ENCODE peak calls at places on chromosomes 5 and 9, in eight cellular contexts. M is cardiac muscle cell; F is stimulated activated CD4-positive, alpha-beta T cell treated with anti-CD3 and anti-CD28 coated beads, Interleukin-2, amount 100 ng/mL, for 48 hours; G is bronchial epithelial cell; X is NCI-H1417; J is CD4-positive, CD25-positive, alpha-beta regulatory T cell; I is Calu3; O is stimulated activated naive CD4-positive, alpha-beta T cell. H is an unnamed sample.

GRCh38 chr9:71733176-71733575 is 35.1 kb downstream of the CEMIP2 start:
- DNase-seq in M (no peak), F (no peak), G (no peak), X (no peak), J (no peak), I (no peak), O (no peak), H (no peak)

GRCh38 chr9:104991144-104991953 is 63.4 kb upstream of the ABCA1 start:
- DNase-seq in M (peak; percentile 91), F (peak; percentile 72), G (peak; percentile 55), X (peak; percentile 87), J (peak; percentile 66), I (peak; percentile 56), O (peak; percentile 85), H (peak; percentile 93)

GRCh38 chr9:120392711-120393110 is 187.3 kb downstream of the CDK5RAP2 start:
- DNase-seq in M (no peak), F (no peak), G (no peak), X (no peak), J (no peak), I (no peak), O (no peak), H (no peak)

GRCh38 chr9:38018964-38019602 is 49.9 kb downstream of the SHB start:
- DNase-seq in M (peak; percentile 46), F (no peak), G (peak; percentile 86), X (peak; percentile 10), J (no peak), I (no peak), O (no peak), H (no peak)

GRCh38 chr5:103587185-103587748 is 24.7 kb upstream of the NUDT12 start:
- DNase-seq in M (no peak), F (no peak), G (peak; percentile 41), X (peak; percentile 14), J (no peak), I (no peak), O (no peak), H (peak; percentile 18)

GRCh38 chr9:77092536-77092935 is 73.1 kb downstream of the FOXB2 start:
- DNase-seq in M (no peak), F (no peak), G (peak; percentile 6), X (no peak), J (no peak), I (no peak), O (no peak), H (no peak)

GRCh38 chr9:5872496-5872895 is 18.2 kb upstream of the MLANA start:
- DNase-seq in M (no peak), F (no peak), G (no peak), X (no peak), J (no peak), I (no peak), O (no peak), H (no peak)

GRCh38 chr5:59236996-59237395 is 654.1 kb downstream of the RAB3C start:
- DNase-seq in M (no peak), F (no peak), G (peak; percentile 40), X (no peak), J (no peak), I (no peak), O (no peak), H (no peak)

GRCh38 chr5:1974501-1975405 is 92.0 kb upstream of the IRX4 start:
- DNase-seq in M (no peak), F (no peak), G (no peak), X (no peak), J (no peak), I (no peak), O (no peak), H (no peak)

GRCh38 chr9:16158063-16158462 is 605.2 kb downstream of the CCDC171 start:
- DNase-seq in M (no peak), F (no peak), G (no peak), X (no peak), J (no peak), I (no peak), O (no peak), H (no peak)

GRCh38 chr5:169225830-169226356 is 75.0 kb downstream of the SLIT3 start:
- DNase-seq in M (no peak), F (no peak), G (no peak), X (no peak), J (no peak), I (no peak), O (no peak), H (no peak)

GRCh38 chr9:131579789-131580211 is 34.5 kb downstream of the PRRT1B start:
- DNase-seq in M (no peak), F (no peak), G (no peak), X (no peak), J (no peak), I (no peak), O (no peak), H (no peak)

GRCh38 chr5:106849266-106849665 is 821.5 kb downstream of the EFNA5 start:
- DNase-seq in M (no peak), F (no peak), G (no peak), X (peak; percentile 22), J (no peak), I (no peak), O (no peak), H (no peak)

GRCh38 chr5:139650031-139650688 is 2.0 kb downstream of the CXXC5 start:
- DNase-seq in M (peak; percentile 76), F (no peak), G (no peak), X (no peak), J (no peak), I (no peak), O (peak; percentile 28), H (no peak)

GRCh38 chr9:126293522-126293889 is 33.1 kb upstream of the MVB12B start:
- DNase-seq in M (no peak), F (no peak), G (no peak), X (no peak), J (no peak), I (no peak), O (no peak), H (no peak)

GRCh38 chr5:177973066-177973635 is 22.9 kb downstream of the PROP1 start:
- DNase-seq in M (no peak), F (no peak), G (peak; percentile 10), X (no peak), J (no peak), I (no peak), O (no peak), H (no peak)

GRCh38 chr9:77449177-77450092 is 198.7 kb downstream of the GNA14 start:
- DNase-seq in M (no peak), F (no peak), G (peak; percentile 97), X (no peak), J (no peak), I (peak; percentile 35), O (no peak), H (peak; percentile 3)

GRCh38 chr5:110844251-110844650 is 105.4 kb downstream of the SLC25A46 start:
- DNase-seq in M (no peak), F (no peak), G (no peak), X (no peak), J (no peak), I (no peak), O (no peak), H (no peak)

GRCh38 chr5:30650311-30650710 is 543.2 kb upstream of the CDH6 start:
- DNase-seq in M (no peak), F (no peak), G (no peak), X (no peak), J (no peak), I (no peak), O (no peak), H (no peak)

GRCh38 chr5:143929486-143929885 is 117.5 kb downstream of the HMHB1 start:
- DNase-seq in M (no peak), F (no peak), G (no peak), X (no peak), J (no peak), I (no peak), O (no peak), H (no peak)

GRCh38 chr5:154092356-154092755 is 53.6 kb downstream of the MFAP3 start:
- DNase-seq in M (no peak), F (no peak), G (no peak), X (no peak), J (no peak), I (no peak), O (no peak), H (no peak)

GRCh38 chr5:178123094-178123986 is 7.5 kb upstream of the RMND5B start:
- DNase-seq in M (no peak), F (no peak), G (no peak), X (no peak), J (no peak), I (peak; percentile 55), O (no peak), H (no peak)

GRCh38 chr5:128353416-128354107 is 184.5 kb downstream of the FBN2 start:
- DNase-seq in M (no peak), F (no peak), G (no peak), X (no peak), J (no peak), I (no peak), O (no peak), H (no peak)

GRCh38 chr5:10604975-10605374 is 41.1 kb downstream of the ANKRD33B start:
- DNase-seq in M (no peak), F (no peak), G (no peak), X (no peak), J (no peak), I (no peak), O (no peak), H (no peak)

GRCh38 chr5:14959443-14960119 is 88.0 kb upstream of the ANKH start:
- DNase-seq in M (peak; percentile 30), F (no peak), G (peak; percentile 97), X (no peak), J (no peak), I (peak; percentile 17), O (no peak), H (no peak)

GRCh38 chr5:63011158-63011557 is 432.5 kb downstream of the LRRC70 start:
- DNase-seq in M (no peak), F (no peak), G (no peak), X (no peak), J (no peak), I (no peak), O (no peak), H (no peak)

H was measured in AML-193.